ENCODE peak calls at places on chromosome 11, in ten cellular contexts. U is cardiac muscle cell; O is hepatocyte; A is naive thymus-derived CD4-positive, alpha-beta T cell; S is CD4-positive, alpha-beta memory T cell; K is AG04450; Y is CD8-positive, alpha-beta T cell; W is dorsolateral prefrontal cortex; I is spleen; J is GM23338. X is an unnamed sample.

GRCh38 chr11:196786-197731 is 4.2 kb downstream of the SCGB1C1 start:
- DNase-seq in U (no peak), O (no peak), A (no peak), S (no peak), K (no peak), Y (no peak), W (no peak), I (no peak), J (no peak), X (peak)

GRCh38 chr11:14422052-14422813 is 63.2 kb upstream of the RRAS2 start:
- DNase-seq in U (peak), O (peak), A (no peak), S (no peak), K (peak), Y (no peak), W (peak), I (peak), J (peak), X (peak)

GRCh38 chr11:20081336-20081735 is 78.9 kb downstream of the DBX1 start:
- DNase-seq in U (no peak), O (no peak), A (no peak), S (no peak), K (no peak), Y (no peak), W (no peak), I (no peak), J (no peak), X (no peak)

GRCh38 chr11:119651802-119652584 is 77.0 kb downstream of the NECTIN1 start:
- DNase-seq in U (peak), O (no peak), A (no peak), S (no peak), K (no peak), Y (no peak), W (no peak), I (no peak), J (peak), X (no peak)

GRCh38 chr11:70158201-70158600 is 44.9 kb upstream of the FADD start:
- DNase-seq in U (peak), O (peak), A (no peak), S (no peak), K (no peak), Y (no peak), W (no peak), I (no peak), J (peak), X (no peak)

GRCh38 chr11:102914238-102915043 is 39.7 kb upstream of the MMP12 start:
- DNase-seq in U (peak), O (peak), A (no peak), S (no peak), K (peak), Y (no peak), W (no peak), I (no peak), J (peak), X (no peak)

GRCh38 chr11:84594602-84595001 is 1032.5 kb downstream of the DLG2 start:
- DNase-seq in U (no peak), O (no peak), A (no peak), S (no peak), K (no peak), Y (no peak), W (no peak), I (no peak), J (no peak), X (no peak)

GRCh38 chr11:77596626-77597025 is 6.9 kb downstream of the AQP11 start:
- DNase-seq in U (no peak), O (no peak), A (no peak), S (no peak), K (peak), Y (no peak), W (no peak), I (no peak), J (no peak), X (no peak)

GRCh38 chr11:91794146-91794545 is 430.5 kb upstream of the FAT3 start:
- DNase-seq in U (no peak), O (no peak), A (no peak), S (no peak), K (no peak), Y (no peak), W (no peak), I (no peak), J (no peak), X (no peak)

GRCh38 chr11:72012897-72013721 is 14.4 kb downstream of the IL18BP start:
- DNase-seq in U (no peak), O (no peak), A (no peak), S (no peak), K (no peak), Y (no peak), W (peak), I (no peak), J (no peak), X (peak)

GRCh38 chr11:14835491-14836105 is 56.4 kb downstream of the CYP2R1 start:
- DNase-seq in U (no peak), O (no peak), A (no peak), S (no peak), K (no peak), Y (no peak), W (no peak), I (no peak), J (no peak), X (no peak)

GRCh38 chr11:134555510-134555909 is 143.5 kb upstream of the B3GAT1 start:
- DNase-seq in U (no peak), O (no peak), A (no peak), S (no peak), K (no peak), Y (no peak), W (no peak), I (no peak), J (no peak), X (no peak)

GRCh38 chr11:13924801-13925327 is 37.7 kb upstream of the SPON1 start:
- DNase-seq in U (no peak), O (no peak), A (no peak), S (no peak), K (no peak), Y (no peak), W (no peak), I (no peak), J (no peak), X (no peak)

GRCh38 chr11:95089620-95090542 is at the start of gene ENDOD1:
- DNase-seq in U (peak), O (peak), A (peak), S (peak), K (no peak), Y (peak), W (peak), I (peak), J (peak), X (peak)

GRCh38 chr11:19905280-19905853 is 192.7 kb downstream of the NAV2 start:
- DNase-seq in U (peak), O (peak), A (no peak), S (no peak), K (no peak), Y (no peak), W (no peak), I (no peak), J (peak), X (no peak)

GRCh38 chr11:122069946-122070345 is 46.1 kb downstream of the BLID start:
- DNase-seq in U (peak), O (peak), A (no peak), S (no peak), K (peak), Y (no peak), W (peak), I (no peak), J (peak), X (peak)

GRCh38 chr11:1515082-1516060 is 28.8 kb upstream of the MOB2 start:
- DNase-seq in U (peak), O (peak), A (peak), S (peak), K (peak), Y (peak), W (peak), I (peak), J (peak), X (peak)

GRCh38 chr11:130114726-130115125 is 44.9 kb upstream of the ST14 start:
- DNase-seq in U (no peak), O (no peak), A (no peak), S (no peak), K (no peak), Y (no peak), W (no peak), I (no peak), J (no peak), X (no peak)
- H3K27ac ChIP-seq in U (no peak), O (no peak), A (no peak), S (no peak), K (no peak), Y (no peak), W (no peak), I (no peak), J (peak), X (no peak)

GRCh38 chr11:111574373-111575230 is 27.6 kb upstream of the SIK2 start:
- DNase-seq in U (no peak), O (no peak), A (no peak), S (no peak), K (no peak), Y (no peak), W (no peak), I (no peak), J (no peak), X (no peak)
- H3K4me3 ChIP-seq in U (no peak), O (no peak), A (no peak), S (no peak), K (no peak), Y (no peak), W (peak), I (no peak), J (no peak), X (peak)

DNA sequence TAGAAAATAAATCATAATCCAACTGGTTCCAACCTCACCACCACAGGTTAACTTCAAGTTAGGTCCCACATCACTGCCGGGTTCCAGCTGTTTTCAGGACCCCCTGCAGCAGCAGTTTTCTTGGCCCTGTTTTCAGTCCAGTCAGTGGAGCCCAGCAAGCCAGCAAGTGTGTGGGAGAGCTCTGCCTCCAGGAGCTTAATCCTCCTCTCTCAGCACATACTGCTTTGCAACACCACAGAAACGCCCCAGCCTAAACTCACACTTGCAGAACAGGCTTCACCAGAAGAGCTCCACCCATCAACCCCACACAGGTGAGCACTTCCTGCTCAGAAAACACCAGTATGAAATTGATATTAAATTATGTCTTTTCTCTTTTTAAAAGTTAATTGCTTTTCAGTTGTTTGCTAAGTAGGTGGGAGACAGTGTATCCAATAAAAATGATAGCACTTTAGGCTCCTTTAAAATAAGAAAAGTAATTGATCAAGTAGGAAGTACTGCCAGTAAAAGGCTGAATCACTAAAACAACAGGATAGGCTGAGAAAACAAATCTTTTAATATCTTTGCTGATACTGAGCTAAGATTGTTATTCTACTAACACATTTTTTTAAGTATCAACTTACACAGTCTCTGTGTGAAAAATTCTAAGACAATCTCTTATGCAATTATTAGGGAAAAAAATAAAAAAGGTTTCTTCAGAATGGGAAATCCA is 81.5 kb upstream of the TP53AIP1 start:
- DNase-seq in U (peak), O (peak), A (no peak), S (peak), K (no peak), Y (no peak), W (no peak), I (no peak), J (peak), X (no peak)
- H3K27ac ChIP-seq in U (no peak), O (peak), A (no peak), S (no peak), K (no peak), Y (no peak), W (peak), I (no peak), J (no peak), X (no peak)

GRCh38 chr11:62504158-62504973 is 42.2 kb downstream of the AHNAK start:
- DNase-seq in U (peak), O (peak), A (no peak), S (no peak), K (no peak), Y (no peak), W (no peak), I (no peak), J (peak), X (peak)

GRCh38 chr11:62500066-62501035 is 46.3 kb downstream of the AHNAK start:
- DNase-seq in U (no peak), O (peak), A (no peak), S (no peak), K (no peak), Y (no peak), W (no peak), I (no peak), J (peak), X (no peak)

GRCh38 chr11:62505112-62505783 is 41.4 kb downstream of the AHNAK start:
- DNase-seq in U (peak), O (peak), A (no peak), S (no peak), K (no peak), Y (no peak), W (no peak), I (no peak), J (peak), X (peak)

GRCh38 chr11:62501432-62501891 is 45.1 kb downstream of the AHNAK start:
- DNase-seq in U (peak), O (no peak), A (no peak), S (no peak), K (no peak), Y (no peak), W (peak), I (no peak), J (no peak), X (peak)

DNA sequence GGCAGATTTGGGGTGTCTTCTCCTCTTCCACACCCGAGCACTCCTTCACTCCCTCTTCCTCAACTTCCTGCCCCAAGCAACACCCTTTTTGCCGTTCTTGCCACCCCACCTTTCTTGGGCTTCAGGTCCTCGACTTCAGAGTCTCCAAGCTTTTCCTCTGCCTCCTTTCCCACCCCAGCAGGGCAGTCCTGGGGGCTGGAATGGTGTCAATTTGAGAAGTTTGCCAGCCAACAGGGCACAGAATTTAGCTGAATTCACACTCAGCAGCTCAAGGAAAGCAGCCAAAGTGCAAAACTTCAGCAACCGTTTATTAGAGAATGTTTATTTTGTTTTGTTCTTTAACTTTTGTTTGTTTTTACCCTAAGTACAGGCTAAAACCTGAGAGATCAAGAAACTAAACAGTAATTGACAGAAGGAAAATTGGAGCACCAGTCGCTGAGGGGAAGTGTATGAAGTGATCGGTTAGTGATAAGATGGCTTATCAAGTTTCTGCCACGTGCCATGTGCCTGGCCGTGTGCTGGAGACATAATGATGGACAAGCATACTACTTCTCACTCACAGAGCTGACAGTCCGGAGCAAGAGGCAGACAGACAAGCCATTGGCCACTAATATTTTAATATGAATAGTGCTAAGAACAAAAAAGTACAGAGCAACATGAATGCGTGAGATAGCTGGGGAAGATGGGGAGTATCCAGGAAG is 44.4 kb downstream of the AHNAK start:
- DNase-seq in U (no peak), O (no peak), A (no peak), S (no peak), K (no peak), Y (no peak), W (no peak), I (no peak), J (no peak), X (no peak)
- H3K4me3 ChIP-seq in U (no peak), O (no peak), A (no peak), S (no peak), K (no peak), Y (no peak), W (peak), I (no peak), J (no peak), X (peak)

GRCh38 chr11:106684944-106685343 is 333.3 kb downstream of the GUCY1A2 start:
- DNase-seq in U (no peak), O (no peak), A (no peak), S (no peak), K (no peak), Y (no peak), W (no peak), I (no peak), J (no peak), X (no peak)
- H3K27ac ChIP-seq in U (no peak), O (no peak), A (no peak), S (no peak), K (no peak), Y (no peak), W (no peak), I (no peak), J (no peak), X (no peak)

DNA sequence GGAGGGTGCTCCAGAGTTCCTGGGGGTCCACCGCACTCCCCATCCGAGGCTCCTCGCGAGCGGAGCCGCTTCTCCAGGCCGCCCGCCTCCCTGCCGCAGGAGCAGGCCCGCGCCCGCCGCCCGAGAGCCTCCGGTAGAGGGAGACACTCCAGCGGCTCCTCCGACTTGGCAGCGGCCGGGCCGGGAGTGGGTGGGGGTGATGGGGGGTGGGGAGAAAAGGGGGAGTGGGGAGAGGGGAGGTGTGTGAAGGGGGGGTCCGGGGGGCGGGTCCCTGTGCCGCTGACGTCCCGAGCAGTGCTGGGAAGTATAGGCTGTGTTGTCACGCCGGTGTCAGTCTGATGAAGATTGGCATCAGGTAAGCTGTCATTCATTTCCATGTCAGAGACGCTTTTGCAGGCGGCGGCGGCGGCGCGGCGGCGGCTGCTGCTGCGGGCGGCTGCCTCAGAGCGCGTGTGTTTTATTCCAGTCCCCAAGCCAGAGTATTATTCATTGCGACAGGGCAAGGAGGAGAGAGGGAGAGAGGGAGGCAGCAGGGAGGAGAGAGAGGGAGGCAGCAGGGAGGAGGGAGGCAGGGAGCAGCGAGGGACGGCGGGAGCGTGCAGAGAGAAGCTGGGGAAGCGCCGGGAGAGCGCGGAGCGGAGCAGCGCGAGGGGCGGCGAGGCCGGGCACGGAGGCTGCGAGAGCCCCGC is at the start of gene PKNOX2:
- DNase-seq in U (peak), O (peak), A (peak), S (peak), K (no peak), Y (peak), W (peak), I (peak), J (peak), X (peak)
- H3K4me3 ChIP-seq in U (peak), O (peak), A (peak), S (no peak), K (peak), Y (peak), W (peak), I (peak), J (peak), X (peak)

GRCh38 chr11:65578134-65578533 is 2.3 kb downstream of the EHBP1L1 start:
- DNase-seq in U (no peak), O (no peak), A (no peak), S (no peak), K (no peak), Y (no peak), W (no peak), I (no peak), J (no peak), X (no peak)

GRCh38 chr11:65578667-65579066 is 2.8 kb downstream of the EHBP1L1 start:
- DNase-seq in U (no peak), O (no peak), A (no peak), S (no peak), K (no peak), Y (no peak), W (no peak), I (no peak), J (no peak), X (no peak)

GRCh38 chr11:65580756-65581155 is 4.9 kb downstream of the EHBP1L1 start:
- DNase-seq in U (no peak), O (no peak), A (no peak), S (no peak), K (no peak), Y (no peak), W (no peak), I (no peak), J (no peak), X (no peak)

GRCh38 chr11:65580031-65580692 is 4.3 kb downstream of the EHBP1L1 start:
- DNase-seq in U (no peak), O (no peak), A (no peak), S (no peak), K (no peak), Y (no peak), W (no peak), I (no peak), J (no peak), X (no peak)

DNA sequence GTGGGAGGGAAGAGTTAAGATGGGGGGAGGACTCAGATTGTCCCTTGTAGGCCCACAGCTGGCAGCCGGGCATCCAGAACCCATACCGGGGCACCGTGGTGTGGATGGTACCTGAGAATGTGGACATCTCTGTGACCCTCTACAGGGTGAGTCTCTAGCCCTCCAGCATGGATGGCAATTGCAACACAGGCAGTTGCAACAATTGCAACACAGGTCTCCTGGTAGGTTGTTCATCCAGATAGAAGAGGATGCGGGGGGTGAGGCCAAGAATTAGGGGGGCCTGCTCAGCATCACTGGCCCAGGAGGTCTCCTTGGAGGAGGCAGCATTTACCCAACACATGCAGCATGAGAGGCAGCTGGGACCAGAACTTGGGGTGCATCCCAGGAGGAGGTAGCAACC is 3.4 kb downstream of the EHBP1L1 start:
- DNase-seq in U (no peak), O (no peak), A (no peak), S (no peak), K (no peak), Y (no peak), W (no peak), I (no peak), J (no peak), X (no peak)
- H3K27ac ChIP-seq in U (no peak), O (no peak), A (peak), S (no peak), K (no peak), Y (no peak), W (no peak), I (no peak), J (no peak), X (no peak)

GRCh38 chr11:130478204-130478701 is 29.8 kb downstream of the ADAMTS15 start:
- DNase-seq in U (peak), O (peak), A (no peak), S (no peak), K (peak), Y (no peak), W (no peak), I (no peak), J (no peak), X (peak)

GRCh38 chr11:130480166-130480565 is 31.7 kb downstream of the ADAMTS15 start:
- DNase-seq in U (peak), O (no peak), A (no peak), S (no peak), K (peak), Y (no peak), W (no peak), I (no peak), J (no peak), X (no peak)

GRCh38 chr11:130480721-130481140 is 32.3 kb downstream of the ADAMTS15 start:
- DNase-seq in U (no peak), O (no peak), A (no peak), S (no peak), K (no peak), Y (no peak), W (no peak), I (no peak), J (no peak), X (no peak)

GRCh38 chr11:130477646-130478203 is 29.3 kb downstream of the ADAMTS15 start:
- DNase-seq in U (no peak), O (no peak), A (no peak), S (no peak), K (no peak), Y (no peak), W (no peak), I (no peak), J (no peak), X (no peak)

DNA sequence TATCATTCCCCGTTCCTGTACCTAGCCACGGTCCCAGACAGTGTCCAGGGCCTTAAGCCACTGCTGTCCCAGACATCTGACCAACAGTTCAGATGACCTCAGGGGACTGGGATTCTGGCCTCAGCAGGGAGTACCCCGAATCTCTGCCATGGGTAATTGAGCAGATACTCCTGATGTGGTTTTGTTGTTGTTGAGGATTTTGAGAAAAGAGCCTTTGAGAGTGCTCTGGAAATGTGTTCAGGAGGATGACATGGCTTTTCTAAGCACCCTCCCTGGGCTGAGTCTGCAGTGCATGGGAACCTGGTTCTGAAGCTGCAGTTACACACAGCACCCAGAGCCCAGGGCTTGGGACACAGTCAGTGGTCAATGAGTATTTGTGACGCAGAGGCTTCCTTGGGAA is 30.4 kb downstream of the ADAMTS15 start:
- DNase-seq in U (no peak), O (no peak), A (no peak), S (no peak), K (no peak), Y (no peak), W (no peak), I (no peak), J (no peak), X (no peak)
- H3K4me3 ChIP-seq in U (no peak), O (no peak), A (no peak), S (no peak), K (no peak), Y (no peak), W (no peak), I (no peak), J (no peak), X (no peak)